ENCODE peak calls at places on chromosomes 3 and 15, in five cellular contexts. One of them, this sample, is unnamed.

GRCh38 chr3:150956376-150956775 is 16.2 kb downstream of the CLRN1 start:
- DNase-seq in EH: peak
- DNase-seq in stimulated activated CD4-positive, alpha-beta T cell treated with anti-CD3 and anti-CD28 coated beads, Interleukin-2, amount 100 ng/mL, for 24 hours: no peak
- DNase-seq in GM23248: peak
- DNase-seq in GM10248: no peak
- DNase-seq in this sample: peak

GRCh38 chr3:197748597-197749314 is 927 bp upstream of the FYTTD1 start:
- DNase-seq in EH: peak
- DNase-seq in stimulated activated CD4-positive, alpha-beta T cell treated with anti-CD3 and anti-CD28 coated beads, Interleukin-2, amount 100 ng/mL, for 24 hours: no peak
- DNase-seq in GM23248: peak
- DNase-seq in GM10248: no peak
- DNase-seq in this sample: peak

GRCh38 chr3:30314757-30315156 is 291.6 kb upstream of the TGFBR2 start:
- DNase-seq in EH: no peak
- DNase-seq in stimulated activated CD4-positive, alpha-beta T cell treated with anti-CD3 and anti-CD28 coated beads, Interleukin-2, amount 100 ng/mL, for 24 hours: no peak
- DNase-seq in GM23248: peak
- DNase-seq in GM10248: no peak
- DNase-seq in this sample: no peak

GRCh38 chr3:99938270-99938955 is 120.8 kb downstream of the CMSS1 start:
- DNase-seq in EH: peak
- DNase-seq in stimulated activated CD4-positive, alpha-beta T cell treated with anti-CD3 and anti-CD28 coated beads, Interleukin-2, amount 100 ng/mL, for 24 hours: no peak
- DNase-seq in GM23248: peak
- DNase-seq in GM10248: peak
- DNase-seq in this sample: peak

GRCh38 chr3:152902141-152902669 is 67.3 kb downstream of the P2RY1 start:
- DNase-seq in EH: peak
- DNase-seq in stimulated activated CD4-positive, alpha-beta T cell treated with anti-CD3 and anti-CD28 coated beads, Interleukin-2, amount 100 ng/mL, for 24 hours: no peak
- DNase-seq in GM23248: peak
- DNase-seq in GM10248: no peak
- DNase-seq in this sample: no peak

GRCh38 chr15:98025237-98025636 is 64.7 kb downstream of the ARRDC4 start:
- DNase-seq in EH: peak
- DNase-seq in stimulated activated CD4-positive, alpha-beta T cell treated with anti-CD3 and anti-CD28 coated beads, Interleukin-2, amount 100 ng/mL, for 24 hours: no peak
- DNase-seq in GM23248: peak
- DNase-seq in GM10248: no peak
- DNase-seq in this sample: no peak

GRCh38 chr3:118587037-118587741 is 447.5 kb downstream of the IGSF11 start:
- DNase-seq in EH: no peak
- DNase-seq in stimulated activated CD4-positive, alpha-beta T cell treated with anti-CD3 and anti-CD28 coated beads, Interleukin-2, amount 100 ng/mL, for 24 hours: no peak
- DNase-seq in GM23248: no peak
- DNase-seq in GM10248: no peak
- DNase-seq in this sample: no peak

GRCh38 chr3:46183330-46183729 is 24.8 kb downstream of the CCR1 start:
- DNase-seq in EH: no peak
- DNase-seq in stimulated activated CD4-positive, alpha-beta T cell treated with anti-CD3 and anti-CD28 coated beads, Interleukin-2, amount 100 ng/mL, for 24 hours: no peak
- DNase-seq in GM23248: no peak
- DNase-seq in GM10248: no peak
- DNase-seq in this sample: no peak

GRCh38 chr15:77266708-77267387 is 153.1 kb downstream of the PEAK1 start:
- DNase-seq in EH: peak
- DNase-seq in stimulated activated CD4-positive, alpha-beta T cell treated with anti-CD3 and anti-CD28 coated beads, Interleukin-2, amount 100 ng/mL, for 24 hours: no peak
- DNase-seq in GM23248: peak
- DNase-seq in GM10248: no peak
- DNase-seq in this sample: no peak

GRCh38 chr3:192819001-192819569 is 91.7 kb upstream of the FGF12 start:
- DNase-seq in EH: peak
- DNase-seq in stimulated activated CD4-positive, alpha-beta T cell treated with anti-CD3 and anti-CD28 coated beads, Interleukin-2, amount 100 ng/mL, for 24 hours: peak
- DNase-seq in GM23248: peak
- DNase-seq in GM10248: no peak
- DNase-seq in this sample: peak

GRCh38 chr15:27776501-27776900 is 322.6 kb downstream of the OCA2 start:
- DNase-seq in EH: no peak
- DNase-seq in stimulated activated CD4-positive, alpha-beta T cell treated with anti-CD3 and anti-CD28 coated beads, Interleukin-2, amount 100 ng/mL, for 24 hours: no peak
- DNase-seq in GM23248: no peak
- DNase-seq in GM10248: no peak
- DNase-seq in this sample: no peak

GRCh38 chr15:80801891-80802680 is 22.9 kb downstream of the CEMIP start:
- DNase-seq in EH: peak
- DNase-seq in stimulated activated CD4-positive, alpha-beta T cell treated with anti-CD3 and anti-CD28 coated beads, Interleukin-2, amount 100 ng/mL, for 24 hours: no peak
- DNase-seq in GM23248: peak
- DNase-seq in GM10248: no peak
- DNase-seq in this sample: no peak

GRCh38 chr3:15805756-15806266 is 8.0 kb upstream of the ANKRD28 start:
- DNase-seq in EH: peak
- DNase-seq in stimulated activated CD4-positive, alpha-beta T cell treated with anti-CD3 and anti-CD28 coated beads, Interleukin-2, amount 100 ng/mL, for 24 hours: no peak
- DNase-seq in GM23248: peak
- DNase-seq in GM10248: peak
- DNase-seq in this sample: peak

GRCh38 chr15:59736181-59736580 is 47.1 kb upstream of the BNIP2 start:
- DNase-seq in EH: no peak
- DNase-seq in stimulated activated CD4-positive, alpha-beta T cell treated with anti-CD3 and anti-CD28 coated beads, Interleukin-2, amount 100 ng/mL, for 24 hours: no peak
- DNase-seq in GM23248: no peak
- DNase-seq in GM10248: no peak
- DNase-seq in this sample: no peak

GRCh38 chr3:195441476-195441970 is 1.3 kb downstream of the ACAP2 start:
- DNase-seq in EH: no peak
- DNase-seq in stimulated activated CD4-positive, alpha-beta T cell treated with anti-CD3 and anti-CD28 coated beads, Interleukin-2, amount 100 ng/mL, for 24 hours: no peak
- DNase-seq in GM23248: peak
- DNase-seq in GM10248: no peak
- DNase-seq in this sample: no peak

GRCh38 chr3:66195347-66195783 is 25.4 kb upstream of the SLC25A26 start:
- DNase-seq in EH: peak
- DNase-seq in stimulated activated CD4-positive, alpha-beta T cell treated with anti-CD3 and anti-CD28 coated beads, Interleukin-2, amount 100 ng/mL, for 24 hours: peak
- DNase-seq in GM23248: peak
- DNase-seq in GM10248: peak
- DNase-seq in this sample: peak

GRCh38 chr3:64238971-64239667 is 13.9 kb upstream of the PRICKLE2 start:
- DNase-seq in EH: peak
- DNase-seq in stimulated activated CD4-positive, alpha-beta T cell treated with anti-CD3 and anti-CD28 coated beads, Interleukin-2, amount 100 ng/mL, for 24 hours: no peak
- DNase-seq in GM23248: peak
- DNase-seq in GM10248: no peak
- DNase-seq in this sample: peak

GRCh38 chr3:58154752-58155449 is 55.9 kb downstream of the DNASE1L3 start:
- DNase-seq in EH: no peak
- DNase-seq in stimulated activated CD4-positive, alpha-beta T cell treated with anti-CD3 and anti-CD28 coated beads, Interleukin-2, amount 100 ng/mL, for 24 hours: no peak
- DNase-seq in GM23248: no peak
- DNase-seq in GM10248: no peak
- DNase-seq in this sample: no peak

GRCh38 chr3:84023842-84024241 is 934.9 kb upstream of the CADM2 start:
- DNase-seq in EH: no peak
- DNase-seq in stimulated activated CD4-positive, alpha-beta T cell treated with anti-CD3 and anti-CD28 coated beads, Interleukin-2, amount 100 ng/mL, for 24 hours: no peak
- DNase-seq in GM23248: no peak
- DNase-seq in GM10248: no peak
- DNase-seq in this sample: no peak

GRCh38 chr3:110198717-110199587 is 861.6 kb upstream of the DPPA4 start:
- DNase-seq in EH: no peak
- DNase-seq in stimulated activated CD4-positive, alpha-beta T cell treated with anti-CD3 and anti-CD28 coated beads, Interleukin-2, amount 100 ng/mL, for 24 hours: no peak
- DNase-seq in GM23248: no peak
- DNase-seq in GM10248: no peak
- DNase-seq in this sample: no peak

GRCh38 chr3:49461443-49462171 is 8.5 kb upstream of the DAG1 start:
- DNase-seq in EH: peak
- DNase-seq in stimulated activated CD4-positive, alpha-beta T cell treated with anti-CD3 and anti-CD28 coated beads, Interleukin-2, amount 100 ng/mL, for 24 hours: no peak
- DNase-seq in GM23248: peak
- DNase-seq in GM10248: peak
- DNase-seq in this sample: peak

GRCh38 chr15:79849789-79850188 is 47.0 kb downstream of the MTHFS start:
- DNase-seq in EH: peak
- DNase-seq in stimulated activated CD4-positive, alpha-beta T cell treated with anti-CD3 and anti-CD28 coated beads, Interleukin-2, amount 100 ng/mL, for 24 hours: peak
- DNase-seq in GM23248: peak
- DNase-seq in GM10248: no peak
- DNase-seq in this sample: peak